ENCODE peak calls at places on chromosomes 4 and X, in eight cellular contexts. N, O, T, D, P, K, E and A are unnamed samples.

GRCh38 chrX:468979-469378 is 82.3 kb upstream of the PPP2R3B start:
- DNase-seq in P (no peak), N (no peak), O (no peak), K (no peak), D (no peak), E (no peak), T (no peak), A (no peak)

GRCh38 chr4:11729548-11729947 is 300.9 kb upstream of the HS3ST1 start:
- DNase-seq in E (no peak), P (no peak), K (no peak), O (no peak), N (no peak), D (no peak), T (no peak), A (no peak)

GRCh38 chrX:6793000-6793399 is 258.1 kb upstream of the VCX3A start:
- DNase-seq in K (no peak), N (no peak), P (no peak), O (no peak), D (no peak), T (no peak), E (no peak), A (peak)

GRCh38 chrX:138057883-138058282 is 492.0 kb downstream of the ZIC3 start:
- DNase-seq in E (no peak), K (no peak), P (no peak), T (no peak), O (no peak), D (no peak), N (no peak), A (no peak)

GRCh38 chrX:114976321-114976720 is 41.1 kb downstream of the IL13RA2 start:
- DNase-seq in T (no peak), K (no peak), E (no peak), P (no peak), N (no peak), O (no peak), D (no peak), A (no peak)

GRCh38 chrX:118115948-118116307 is 682 bp downstream of the KLHL13 start:
- DNase-seq in P (no peak), E (no peak), O (no peak), K (no peak), D (no peak), T (no peak), N (no peak), A (peak)

GRCh38 chrX:41406211-41406610 is 40.9 kb upstream of the NYX start:
- DNase-seq in T (no peak), D (no peak), O (no peak), N (no peak), P (no peak), K (no peak), E (no peak), A (peak)

GRCh38 chr4:183182873-183183725 is 84.0 kb downstream of the WWC2 start:
- DNase-seq in T (peak), K (no peak), E (no peak), O (peak), P (peak), N (no peak), D (peak), A (peak)

GRCh38 chr4:121428721-121429120 is 47.9 kb upstream of the QRFPR start:
- DNase-seq in K (no peak), O (no peak), E (no peak), D (no peak), P (no peak), N (no peak), T (no peak), A (no peak)

GRCh38 chrX:129472116-129472515 is 51.2 kb downstream of the SMARCA1 start:
- DNase-seq in D (no peak), O (no peak), N (no peak), K (no peak), P (no peak), T (no peak), E (no peak), A (no peak)

GRCh38 chr4:146959692-146960091 is 14.0 kb upstream of the TTC29 start:
- DNase-seq in N (no peak), T (no peak), D (no peak), E (no peak), O (no peak), P (no peak), K (no peak), A (no peak)

GRCh38 chr4:7806080-7806630 is 133.5 kb downstream of the AFAP1 start:
- DNase-seq in T (no peak), K (peak), O (no peak), E (no peak), P (peak), N (no peak), D (no peak), A (no peak)

GRCh38 chrX:13088155-13088485 is 43.7 kb upstream of the FAM9C start:
- DNase-seq in N (peak), K (no peak), T (no peak), E (no peak), O (no peak), P (no peak), D (no peak), A (no peak)

GRCh38 chr4:139934336-139934735 is 219.6 kb downstream of the MAML3 start:
- DNase-seq in D (peak), E (no peak), T (no peak), K (no peak), O (no peak), N (no peak), P (no peak), A (peak)

GRCh38 chr4:143375326-143376073 is 38.8 kb downstream of the GAB1 start:
- DNase-seq in T (no peak), E (no peak), K (peak), D (no peak), O (no peak), N (peak), P (no peak), A (peak)

GRCh38 chr4:5784021-5784420 is 73.0 kb downstream of the EVC start:
- DNase-seq in E (no peak), D (no peak), O (no peak), K (no peak), T (no peak), P (no peak), N (no peak), A (no peak)

GRCh38 chrX:68978211-68978780 is 149.5 kb downstream of the EFNB1 start:
- DNase-seq in T (peak), O (peak), K (peak), P (no peak), E (no peak), D (no peak), N (no peak), A (no peak)

GRCh38 chrX:130523460-130524394 is 121.9 kb downstream of the RBMX2 start:
- DNase-seq in N (no peak), D (no peak), E (no peak), T (no peak), P (no peak), O (peak), K (peak), A (peak)

GRCh38 chr4:150217192-150217591 is 138.9 kb downstream of the DCLK2 start:
- DNase-seq in K (peak), O (no peak), N (no peak), T (no peak), D (no peak), E (no peak), P (peak), A (peak)

GRCh38 chr4:39526810-39527295 is 386 bp downstream of the UGDH start:
- DNase-seq in P (no peak), T (peak), O (peak), E (no peak), K (no peak), N (peak), D (peak), A (no peak)

GRCh38 chrX:9341305-9342201 is 123.3 kb upstream of the TBL1X start:
- DNase-seq in T (no peak), K (peak), O (peak), E (peak), N (peak), D (peak), P (peak), A (peak)

GRCh38 chrX:138917781-138918180 is 206.3 kb upstream of the FGF13 start:
- DNase-seq in K (no peak), E (no peak), D (no peak), T (no peak), P (no peak), N (no peak), O (no peak), A (no peak)

GRCh38 chr4:186249785-186250739 is 15.9 kb upstream of the F11 start:
- DNase-seq in E (no peak), K (no peak), O (peak), T (no peak), D (no peak), P (no peak), N (no peak), A (no peak)

GRCh38 chr4:140568507-140569306 is at the start of gene UCP1:
- DNase-seq in K (peak), P (no peak), O (peak), D (no peak), T (peak), E (no peak), N (no peak), A (peak)

GRCh38 chr4:2862528-2862927 is 18.9 kb downstream of the ADD1 start:
- DNase-seq in P (no peak), E (no peak), K (peak), O (peak), T (peak), N (no peak), D (no peak), A (peak)

GRCh38 chr4:179097741-179098140 is 1655.5 kb upstream of the AGA start:
- DNase-seq in N (no peak), O (no peak), D (no peak), K (no peak), T (peak), E (no peak), P (peak), A (no peak)

GRCh38 chrX:9133426-9133825 is 99.5 kb upstream of the FAM9B start:
- DNase-seq in K (no peak), O (no peak), E (no peak), N (no peak), P (no peak), T (no peak), D (no peak), A (no peak)

GRCh38 chr4:7987148-7987989 is 47.7 kb upstream of the AFAP1 start:
- DNase-seq in K (peak), T (peak), N (peak), P (no peak), D (peak), O (peak), E (peak), A (peak)

GRCh38 chr4:165379662-165380061 is 854 bp downstream of the CPE start:
- DNase-seq in D (peak), T (no peak), P (no peak), N (no peak), E (no peak), K (no peak), O (peak), A (peak)

GRCh38 chr4:21628116-21628515 is 320.5 kb downstream of the KCNIP4 start:
- DNase-seq in K (no peak), E (no peak), P (no peak), N (no peak), T (no peak), D (no peak), O (no peak), A (peak)

GRCh38 chr4:80266902-80267380 is 477 bp downstream of the FGF5 start:
- DNase-seq in K (no peak), T (peak), O (peak), D (no peak), P (no peak), E (no peak), N (no peak), A (peak)